ENCODE peak calls at places on chromosomes 6 and 20, in seven cellular contexts. E, N, F, D, T, Q and B are unnamed samples.

GRCh38 chr6:5422321-5422915 is 161.1 kb downstream of the FARS2 start:
- DNase-seq in N (peak; percentile 70), T (peak; percentile 55), F (peak; percentile 6), Q (no peak), D (peak; percentile 72), E (no peak), B (peak; percentile 72)

GRCh38 chr6:36479256-36479655 is 36.5 kb downstream of the KCTD20 start:
- DNase-seq in D (no peak), F (no peak), T (no peak), N (peak; percentile 19), Q (no peak), E (no peak), B (no peak)

GRCh38 chr20:2234788-2235187 is 61.0 kb upstream of the TGM3 start:
- DNase-seq in Q (no peak), F (no peak), N (no peak), T (peak; percentile 35), D (peak; percentile 86), E (no peak), B (no peak)

GRCh38 chr6:8279094-8279805 is 156.1 kb downstream of the SLC35B3 start:
- DNase-seq in F (no peak), N (peak; percentile 43), T (peak; percentile 6), Q (no peak), E (no peak), D (no peak), B (no peak)

GRCh38 chr20:33460711-33461110 is 17.1 kb upstream of the SNTA1 start:
- DNase-seq in D (no peak), E (no peak), F (no peak), T (no peak), N (no peak), Q (no peak), B (no peak)

GRCh38 chr20:50415516-50416268 is 94.5 kb upstream of the PTPN1 start:
- DNase-seq in N (no peak), E (peak; percentile 97), F (no peak), T (peak; percentile 99), D (no peak), Q (no peak), B (peak; percentile 95)

GRCh38 chr20:33172781-33173180 is 4.8 kb downstream of the BPIFA2 start:
- DNase-seq in F (no peak), D (no peak), E (no peak), Q (no peak), N (peak; percentile 38), T (peak; percentile 27), B (no peak)

GRCh38 chr6:110626442-110626841 is 150.0 kb upstream of the SLC22A16 start:
- DNase-seq in Q (no peak), T (peak; percentile 58), N (peak; percentile 7), F (no peak), E (no peak), D (no peak), B (no peak)

GRCh38 chr6:169424821-169425240 is 171.2 kb upstream of the THBS2 start:
- DNase-seq in N (no peak), Q (no peak), D (no peak), F (no peak), E (no peak), T (no peak), B (no peak)

GRCh38 chr20:34369265-34369664 is 6.2 kb downstream of the ITCH start:
- DNase-seq in F (no peak), Q (no peak), D (peak; percentile 50), N (no peak), E (no peak), T (no peak), B (peak; percentile 72)

GRCh38 chr6:5532941-5533340 is 271.6 kb downstream of the FARS2 start:
- DNase-seq in T (no peak), E (no peak), F (no peak), D (no peak), Q (no peak), N (no peak), B (no peak)

GRCh38 chr6:108673153-108673552 is 112.4 kb downstream of the FOXO3 start:
- DNase-seq in Q (no peak), N (no peak), D (no peak), E (no peak), T (no peak), F (no peak), B (no peak)

GRCh38 chr6:159788757-159789376 is 535 bp downstream of the TCP1 start:
- DNase-seq in D (peak; percentile 50), E (peak; percentile 83), F (peak; percentile 27), Q (peak; percentile 25), T (peak; percentile 60), N (peak; percentile 46), B (peak; percentile 10)

GRCh38 chr6:100925756-100926155 is 44.6 kb upstream of the ASCC3 start:
- DNase-seq in T (peak; percentile 9), N (no peak), Q (no peak), E (no peak), F (no peak), D (no peak), B (no peak)

GRCh38 chr20:38395165-38395564 is 40.0 kb downstream of the SNHG17 start:
- DNase-seq in T (peak; percentile 77), Q (no peak), F (no peak), D (no peak), N (peak; percentile 53), E (no peak), B (no peak)

GRCh38 chr6:35050291-35050987 is 90.7 kb downstream of the TCP11 start:
- DNase-seq in N (peak; percentile 59), Q (no peak), D (no peak), E (peak; percentile 38), T (no peak), F (no peak), B (no peak)

GRCh38 chr6:98833101-98834059 is 994 bp upstream of the POU3F2 start:
- DNase-seq in N (peak; percentile 69), F (no peak), D (peak; percentile 68), Q (no peak), T (peak; percentile 54), E (peak; percentile 47), B (peak; percentile 10)

GRCh38 chr6:170210651-170211403 is 80.1 kb downstream of the DLL1 start:
- DNase-seq in Q (no peak), N (no peak), F (no peak), T (no peak), D (no peak), E (no peak), B (no peak)

GRCh38 chr6:135832186-135832585 is 19.3 kb upstream of the PDE7B start:
- DNase-seq in N (peak; percentile 92), F (no peak), D (no peak), T (no peak), E (no peak), Q (no peak), B (no peak)

GRCh38 chr20:45073182-45073581 is 27.7 kb downstream of the KCNS1 start:
- DNase-seq in T (no peak), D (no peak), F (no peak), N (no peak), Q (no peak), E (no peak), B (no peak)

GRCh38 chr20:9677224-9677623 is 161.7 kb downstream of the PAK5 start:
- DNase-seq in Q (no peak), T (peak; percentile 4), D (no peak), N (no peak), F (no peak), E (no peak), B (no peak)

GRCh38 chr6:163419413-163420314 is 5.1 kb downstream of the QKI start:
- DNase-seq in Q (no peak), D (no peak), F (no peak), E (no peak), T (peak; percentile 69), N (no peak), B (peak; percentile 28)

GRCh38 chr6:27873101-27874030 is 38.8 kb downstream of the OR2B2 start:
- DNase-seq in N (no peak), D (peak; percentile 96), Q (peak; percentile 47), T (peak; percentile 95), E (peak; percentile 88), F (peak; percentile 35), B (no peak)

GRCh38 chr20:44098657-44099056 is 88.3 kb downstream of the JPH2 start:
- DNase-seq in E (no peak), N (no peak), F (no peak), T (no peak), D (no peak), Q (no peak), B (no peak)

GRCh38 chr6:53300656-53301551 is 47.8 kb downstream of the ELOVL5 start:
- DNase-seq in Q (no peak), T (peak; percentile 93), F (no peak), D (no peak), N (peak; percentile 24), E (no peak), B (no peak)

GRCh38 chr20:63536241-63536977 is 767 bp downstream of the PTK6 start:
- DNase-seq in N (peak; percentile 36), F (no peak), T (peak; percentile 68), D (no peak), Q (no peak), E (no peak), B (peak; percentile 72)

GRCh38 chr6:90406957-90407356 is 110.3 kb upstream of the BACH2 start:
- DNase-seq in T (peak; percentile 55), F (no peak), N (no peak), E (no peak), Q (no peak), D (peak; percentile 67), B (peak; percentile 16)

GRCh38 chr6:7978736-7979135 is 68.1 kb upstream of the TXNDC5 start:
- DNase-seq in T (peak; percentile 90), D (no peak), F (no peak), N (peak; percentile 20), Q (no peak), E (no peak), B (no peak)

GRCh38 chr6:55023231-55023630 is 151.1 kb upstream of the HCRTR2 start:
- DNase-seq in Q (no peak), T (no peak), D (no peak), N (no peak), F (no peak), E (no peak), B (no peak)

GRCh38 chr6:169168302-169168630 is 85.4 kb downstream of the THBS2 start:
- DNase-seq in T (no peak), D (no peak), N (no peak), F (no peak), E (no peak), Q (no peak), B (no peak)

GRCh38 chr20:32976746-32977145 is 27.5 kb downstream of the SUN5 start:
- DNase-seq in Q (no peak), N (no peak), F (no peak), T (no peak), E (peak; percentile 43), D (peak; percentile 72), B (no peak)

GRCh38 chr6:9397981-9398559 is 962.7 kb upstream of the SLC35B3 start:
- DNase-seq in N (peak; percentile 99), Q (no peak), T (peak; percentile 61), F (no peak), D (peak; percentile 41), E (no peak), B (peak; percentile 87)

GRCh38 chr6:147381734-147382133 is 126.8 kb upstream of the SAMD5 start:
- DNase-seq in T (no peak), E (no peak), D (no peak), N (no peak), Q (no peak), F (no peak), B (no peak)

GRCh38 chr20:1215386-1216170 is 10.3 kb upstream of the RAD21L1 start:
- DNase-seq in T (no peak), E (no peak), D (no peak), Q (no peak), F (no peak), N (no peak), B (no peak)

GRCh38 chr6:132130530-132131298 is 179.5 kb upstream of the CCN2 start:
- DNase-seq in T (peak; percentile 96), D (no peak), E (peak; percentile 47), Q (no peak), N (no peak), F (peak; percentile 11), B (no peak)